ENCODE peak calls at places on chromosome 9, in six cellular contexts. N is Kasumi-1, Z is hepatic stellate cell, Q is AG08396, B is HT-29, R is AML-193. F is an unnamed sample.

GRCh38 chr9:38527507-38527906 is 92.9 kb downstream of the ANKRD18A start:
- DNase-seq in N (no peak), Z (no peak), Q (no peak), B (no peak), R (no peak), F (no peak)

GRCh38 chr9:133884907-133885744 is 107.0 kb downstream of the VAV2 start:
- DNase-seq in N (no peak), Z (no peak), Q (no peak), B (no peak), R (no peak), F (no peak)

GRCh38 chr9:127567898-127568617 is 44.0 kb upstream of the STXBP1 start:
- DNase-seq in N (no peak), Z (no peak), Q (no peak), B (no peak), R (no peak), F (peak; percentile 54)

GRCh38 chr9:135247174-135247930 is 159.9 kb downstream of the OLFM1 start:
- DNase-seq in N (no peak), Z (no peak), Q (no peak), B (no peak), R (no peak), F (no peak)

GRCh38 chr9:87086111-87086510 is 138.8 kb upstream of the GAS1 start:
- DNase-seq in N (no peak), Z (no peak), Q (no peak), B (no peak), R (no peak), F (no peak)

GRCh38 chr9:94782367-94783120 is 56.0 kb downstream of the AOPEP start:
- DNase-seq in N (no peak), Z (no peak), Q (no peak), B (no peak), R (no peak), F (no peak)

GRCh38 chr9:37987467-37987981 is 81.5 kb downstream of the SHB start:
- DNase-seq in N (no peak), Z (no peak), Q (no peak), B (no peak), R (no peak), F (no peak)

GRCh38 chr9:84384617-84385016 is 44.1 kb upstream of the SLC28A3 start:
- DNase-seq in N (no peak), Z (no peak), Q (no peak), B (no peak), R (no peak), F (no peak)

GRCh38 chr9:115115924-115116323 is 2.0 kb downstream of the TNC start:
- DNase-seq in N (no peak), Z (peak; percentile 54), Q (peak; percentile 57), B (no peak), R (no peak), F (peak; percentile 41)

GRCh38 chr9:16645970-16646369 is 224.5 kb downstream of the BNC2 start:
- DNase-seq in N (no peak), Z (no peak), Q (no peak), B (no peak), R (no peak), F (no peak)

GRCh38 chr9:107480386-107480789 is 9.2 kb downstream of the KLF4 start:
- DNase-seq in N (no peak), Z (peak; percentile 46), Q (peak; percentile 59), B (no peak), R (no peak), F (peak; percentile 92)

GRCh38 chr9:74275872-74276508 is 221.1 kb upstream of the RORB start:
- DNase-seq in N (no peak), Z (no peak), Q (no peak), B (no peak), R (no peak), F (no peak)

GRCh38 chr9:132201139-132201538 is 39.3 kb downstream of the NTNG2 start:
- DNase-seq in N (no peak), Z (no peak), Q (no peak), B (no peak), R (no peak), F (no peak)

F was measured in NB4.